ENCODE peak calls at places on chromosomes 3 and 15, in six cellular contexts. Y, P, J, X, F and K are unnamed samples.

GRCh38 chr15:35289029-35289617 is 204.0 kb upstream of the NANOGP8 start:
- DNase-seq in Y (peak), P (no peak), J (no peak), X (peak), F (no peak), K (no peak)

GRCh38 chr3:148873928-148874326 is 8.8 kb downstream of the CPA3 start:
- DNase-seq in Y (peak), P (no peak), J (no peak), X (no peak), F (no peak), K (no peak)

GRCh38 chr15:72685925-72686794 is at the start of the genes BBS4 and HIGD2B:
- DNase-seq in Y (peak), P (peak), J (no peak), X (peak), F (peak), K (no peak)

GRCh38 chr3:100844063-100844936 is 135.0 kb downstream of the TFG start:
- DNase-seq in Y (peak), P (no peak), J (no peak), X (no peak), F (no peak), K (no peak)

GRCh38 chr3:61802772-61803171 is 241.4 kb downstream of the PTPRG start:
- DNase-seq in Y (no peak), P (no peak), J (no peak), X (no peak), F (no peak), K (no peak)

GRCh38 chr3:120560304-120561250 is 35.6 kb upstream of the NDUFB4 start:
- DNase-seq in Y (no peak), P (no peak), J (no peak), X (no peak), F (no peak), K (no peak)

GRCh38 chr3:122273498-122273897 is 51.5 kb upstream of the CSTA start:
- DNase-seq in Y (no peak), P (no peak), J (no peak), X (no peak), F (no peak), K (no peak)

GRCh38 chr3:181105636-181106035 is 116.1 kb upstream of the DNAJC19 start:
- DNase-seq in Y (no peak), P (no peak), J (no peak), X (no peak), F (no peak), K (no peak)

GRCh38 chr3:98733055-98733777 is 29.9 kb upstream of the ST3GAL6 start:
- DNase-seq in Y (peak), P (no peak), J (no peak), X (peak), F (peak), K (no peak)